ENCODE peak calls at places on chromosomes 11 and 22, in eight cellular contexts. One of them, this sample, is unnamed. For H3K4me1, the result is how much of the 10 kb centered on the place peaks cover.

GRCh38 chr11:64675417-64676252 is 47.4 kb downstream of the NRXN2 start:
- DNase-seq in fibroblast of lung: peak
- DNase-seq in body of pancreas: peak
- DNase-seq in heart left ventricle: peak
- DNase-seq in kidney: peak
- DNase-seq in CD4-positive, alpha-beta memory T cell: no peak
- DNase-seq in cardiac muscle cell: peak
- DNase-seq in ovary: no peak
- DNase-seq in this sample: peak

GRCh38 chr22:36097880-36098279 is 62.7 kb downstream of the APOL3 start:
- DNase-seq in heart left ventricle: no peak
- DNase-seq in fibroblast of lung: no peak
- DNase-seq in body of pancreas: no peak
- DNase-seq in cardiac muscle cell: no peak
- DNase-seq in CD4-positive, alpha-beta memory T cell: no peak
- DNase-seq in kidney: peak
- DNase-seq in ovary: no peak
- DNase-seq in this sample: no peak

GRCh38 chr22:39183991-39184585 is 31.6 kb upstream of the CBX7 start:
- DNase-seq in kidney: peak
- DNase-seq in ovary: no peak
- DNase-seq in CD4-positive, alpha-beta memory T cell: no peak
- DNase-seq in cardiac muscle cell: peak
- DNase-seq in body of pancreas: peak
- DNase-seq in heart left ventricle: no peak
- DNase-seq in fibroblast of lung: peak
- DNase-seq in this sample: no peak

GRCh38 chr22:28029201-28029948 is 110.3 kb upstream of the PITPNB start:
- DNase-seq in cardiac muscle cell: no peak
- DNase-seq in CD4-positive, alpha-beta memory T cell: no peak
- DNase-seq in kidney: peak
- DNase-seq in heart left ventricle: peak
- DNase-seq in ovary: no peak
- DNase-seq in body of pancreas: peak
- DNase-seq in fibroblast of lung: peak
- DNase-seq in this sample: peak

GRCh38 chr22:26885441-26886261 is 228.3 kb downstream of the MIAT start:
- DNase-seq in body of pancreas: no peak
- DNase-seq in fibroblast of lung: no peak
- DNase-seq in ovary: no peak
- DNase-seq in CD4-positive, alpha-beta memory T cell: no peak
- DNase-seq in heart left ventricle: no peak
- DNase-seq in cardiac muscle cell: no peak
- DNase-seq in kidney: no peak
- DNase-seq in this sample: no peak

GRCh38 chr22:46446799-46447198 is 90.6 kb downstream of the CELSR1 start:
- DNase-seq in cardiac muscle cell: no peak
- DNase-seq in heart left ventricle: no peak
- DNase-seq in ovary: no peak
- DNase-seq in CD4-positive, alpha-beta memory T cell: no peak
- DNase-seq in body of pancreas: no peak
- DNase-seq in kidney: no peak
- DNase-seq in fibroblast of lung: no peak
- DNase-seq in this sample: no peak

GRCh38 chr22:42820075-42820763 is 36.9 kb downstream of the ARFGAP3 start:
- DNase-seq in heart left ventricle: no peak
- DNase-seq in CD4-positive, alpha-beta memory T cell: peak
- DNase-seq in fibroblast of lung: peak
- DNase-seq in ovary: no peak
- DNase-seq in cardiac muscle cell: peak
- DNase-seq in kidney: no peak
- DNase-seq in body of pancreas: no peak
- DNase-seq in this sample: no peak

GRCh38 chr11:68840661-68841653 is 759 bp downstream of the CPT1A start:
- DNase-seq in fibroblast of lung: peak
- DNase-seq in kidney: peak
- DNase-seq in heart left ventricle: peak
- DNase-seq in cardiac muscle cell: peak
- DNase-seq in body of pancreas: peak
- DNase-seq in CD4-positive, alpha-beta memory T cell: peak
- DNase-seq in ovary: peak
- DNase-seq in this sample: peak

GRCh38 chr22:38202437-38203089 is 769 bp downstream of the MAFF start:
- DNase-seq in cardiac muscle cell: peak
- DNase-seq in kidney: peak
- DNase-seq in fibroblast of lung: peak
- DNase-seq in ovary: peak
- DNase-seq in heart left ventricle: peak
- DNase-seq in CD4-positive, alpha-beta memory T cell: peak
- DNase-seq in body of pancreas: peak
- DNase-seq in this sample: peak

GRCh38 chr11:60282291-60282690 is 1.8 kb downstream of the MS4A4A start:
- DNase-seq in ovary: no peak
- DNase-seq in CD4-positive, alpha-beta memory T cell: no peak
- DNase-seq in fibroblast of lung: no peak
- DNase-seq in heart left ventricle: no peak
- DNase-seq in body of pancreas: no peak
- DNase-seq in cardiac muscle cell: no peak
- DNase-seq in kidney: no peak
- DNase-seq in this sample: no peak

GRCh38 chr22:27113211-27114030 is 456.0 kb downstream of the MIAT start:
- DNase-seq in body of pancreas: peak
- DNase-seq in ovary: no peak
- DNase-seq in kidney: no peak
- DNase-seq in fibroblast of lung: peak
- DNase-seq in cardiac muscle cell: no peak
- DNase-seq in heart left ventricle: no peak
- DNase-seq in CD4-positive, alpha-beta memory T cell: no peak
- DNase-seq in this sample: peak

DNA sequence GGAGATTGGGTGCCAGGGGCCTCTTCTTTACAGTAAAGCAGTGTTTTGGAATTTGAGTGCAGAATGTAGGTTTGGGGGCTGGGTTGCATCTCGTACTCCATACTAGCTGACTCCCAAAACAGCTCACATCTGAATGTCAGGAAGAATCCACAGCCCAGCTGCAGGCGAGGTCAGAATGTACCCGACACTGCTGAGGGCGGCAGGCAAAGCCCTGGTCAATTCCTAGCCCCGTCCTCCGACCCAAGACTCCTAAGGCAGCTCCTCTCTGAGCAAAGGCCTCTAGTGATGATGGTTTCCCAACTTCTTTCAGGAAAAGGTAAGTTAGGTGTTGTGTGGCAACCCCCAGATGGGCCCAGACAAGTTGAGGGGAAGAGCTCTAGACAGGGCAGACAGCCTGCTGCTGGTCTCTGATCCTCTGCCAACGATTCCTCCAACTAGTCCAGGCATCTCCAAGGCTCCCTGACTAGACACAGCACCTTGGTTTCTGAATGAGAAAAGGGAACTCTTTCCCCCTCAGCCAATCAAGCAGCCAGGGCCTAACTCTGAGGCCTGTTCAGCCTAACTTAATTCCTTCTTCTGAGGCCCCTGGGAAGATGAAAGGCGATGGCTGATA is 8.6 kb downstream of the LARGE2 start:
- DNase-seq in ovary: no peak
- DNase-seq in heart left ventricle: no peak
- DNase-seq in kidney: no peak
- DNase-seq in cardiac muscle cell: no peak
- DNase-seq in CD4-positive, alpha-beta memory T cell: no peak
- DNase-seq in body of pancreas: no peak
- DNase-seq in fibroblast of lung: no peak
- DNase-seq in this sample: no peak
- H3K4me1 ChIP-seq in ovary: under half
- H3K4me1 ChIP-seq in heart left ventricle: under half
- H3K4me1 ChIP-seq in kidney: under half
- H3K4me1 ChIP-seq in cardiac muscle cell: under half
- H3K4me1 ChIP-seq in CD4-positive, alpha-beta memory T cell: under half
- H3K4me1 ChIP-seq in body of pancreas: under half
- H3K4me1 ChIP-seq in fibroblast of lung: under half
- H3K4me1 ChIP-seq in this sample: under half

GRCh38 chr11:119338946-119339580 is 1.6 kb downstream of the C1QTNF5 start:
- DNase-seq in ovary: no peak
- DNase-seq in CD4-positive, alpha-beta memory T cell: no peak
- DNase-seq in fibroblast of lung: no peak
- DNase-seq in kidney: peak
- DNase-seq in heart left ventricle: peak
- DNase-seq in body of pancreas: no peak
- DNase-seq in cardiac muscle cell: no peak
- DNase-seq in this sample: no peak
- H3K4me1 ChIP-seq in ovary: under half
- H3K4me1 ChIP-seq in CD4-positive, alpha-beta memory T cell: under half
- H3K4me1 ChIP-seq in fibroblast of lung: under half
- H3K4me1 ChIP-seq in kidney: under half
- H3K4me1 ChIP-seq in heart left ventricle: under half
- H3K4me1 ChIP-seq in body of pancreas: half or more
- H3K4me1 ChIP-seq in cardiac muscle cell: under half
- H3K4me1 ChIP-seq in this sample: under half

GRCh38 chr11:130886704-130887103 is 29.6 kb downstream of the SNX19 start:
- DNase-seq in heart left ventricle: no peak
- DNase-seq in ovary: no peak
- DNase-seq in cardiac muscle cell: no peak
- DNase-seq in kidney: no peak
- DNase-seq in body of pancreas: no peak
- DNase-seq in fibroblast of lung: no peak
- DNase-seq in CD4-positive, alpha-beta memory T cell: no peak
- DNase-seq in this sample: no peak
- H3K4me1 ChIP-seq in heart left ventricle: under half
- H3K4me1 ChIP-seq in ovary: under half
- H3K4me1 ChIP-seq in cardiac muscle cell: under half
- H3K4me1 ChIP-seq in kidney: under half
- H3K4me1 ChIP-seq in body of pancreas: under half
- H3K4me1 ChIP-seq in fibroblast of lung: under half
- H3K4me1 ChIP-seq in CD4-positive, alpha-beta memory T cell: under half
- H3K4me1 ChIP-seq in this sample: under half

GRCh38 chr11:7894251-7894650 is 36.8 kb downstream of the OR10A6 start:
- DNase-seq in cardiac muscle cell: no peak
- DNase-seq in ovary: no peak
- DNase-seq in fibroblast of lung: no peak
- DNase-seq in body of pancreas: peak
- DNase-seq in kidney: no peak
- DNase-seq in CD4-positive, alpha-beta memory T cell: no peak
- DNase-seq in heart left ventricle: no peak
- DNase-seq in this sample: no peak

GRCh38 chr11:7893792-7894191 is 37.3 kb downstream of the OR10A6 start:
- DNase-seq in body of pancreas: peak
- DNase-seq in fibroblast of lung: no peak
- DNase-seq in kidney: no peak
- DNase-seq in ovary: no peak
- DNase-seq in cardiac muscle cell: no peak
- DNase-seq in CD4-positive, alpha-beta memory T cell: no peak
- DNase-seq in heart left ventricle: no peak
- DNase-seq in this sample: no peak

GRCh38 chr11:7890417-7891179 is 40.5 kb downstream of the OR10A6 start:
- DNase-seq in ovary: no peak
- DNase-seq in CD4-positive, alpha-beta memory T cell: no peak
- DNase-seq in body of pancreas: no peak
- DNase-seq in kidney: no peak
- DNase-seq in heart left ventricle: no peak
- DNase-seq in cardiac muscle cell: no peak
- DNase-seq in fibroblast of lung: no peak
- DNase-seq in this sample: no peak

GRCh38 chr11:7892751-7893356 is 38.2 kb downstream of the OR10A6 start:
- DNase-seq in heart left ventricle: no peak
- DNase-seq in fibroblast of lung: peak
- DNase-seq in ovary: no peak
- DNase-seq in kidney: no peak
- DNase-seq in CD4-positive, alpha-beta memory T cell: peak
- DNase-seq in body of pancreas: peak
- DNase-seq in cardiac muscle cell: peak
- DNase-seq in this sample: no peak

GRCh38 chr11:7892059-7892699 is 38.9 kb downstream of the OR10A6 start:
- DNase-seq in body of pancreas: no peak
- DNase-seq in kidney: no peak
- DNase-seq in heart left ventricle: no peak
- DNase-seq in ovary: no peak
- DNase-seq in cardiac muscle cell: no peak
- DNase-seq in fibroblast of lung: peak
- DNase-seq in CD4-positive, alpha-beta memory T cell: no peak
- DNase-seq in this sample: no peak
- H3K4me1 ChIP-seq in body of pancreas: under half
- H3K4me1 ChIP-seq in kidney: under half
- H3K4me1 ChIP-seq in heart left ventricle: under half
- H3K4me1 ChIP-seq in ovary: under half
- H3K4me1 ChIP-seq in cardiac muscle cell: under half
- H3K4me1 ChIP-seq in fibroblast of lung: under half
- H3K4me1 ChIP-seq in CD4-positive, alpha-beta memory T cell: under half
- H3K4me1 ChIP-seq in this sample: under half

GRCh38 chr22:23511627-23512347 is 68.3 kb downstream of the IGLL1 start:
- DNase-seq in CD4-positive, alpha-beta memory T cell: no peak
- DNase-seq in body of pancreas: no peak
- DNase-seq in ovary: no peak
- DNase-seq in kidney: no peak
- DNase-seq in cardiac muscle cell: no peak
- DNase-seq in heart left ventricle: no peak
- DNase-seq in fibroblast of lung: no peak
- DNase-seq in this sample: no peak
- H3K4me1 ChIP-seq in CD4-positive, alpha-beta memory T cell: under half
- H3K4me1 ChIP-seq in body of pancreas: under half
- H3K4me1 ChIP-seq in ovary: under half
- H3K4me1 ChIP-seq in kidney: under half
- H3K4me1 ChIP-seq in cardiac muscle cell: under half
- H3K4me1 ChIP-seq in heart left ventricle: under half
- H3K4me1 ChIP-seq in fibroblast of lung: under half
- H3K4me1 ChIP-seq in this sample: under half

DNA sequence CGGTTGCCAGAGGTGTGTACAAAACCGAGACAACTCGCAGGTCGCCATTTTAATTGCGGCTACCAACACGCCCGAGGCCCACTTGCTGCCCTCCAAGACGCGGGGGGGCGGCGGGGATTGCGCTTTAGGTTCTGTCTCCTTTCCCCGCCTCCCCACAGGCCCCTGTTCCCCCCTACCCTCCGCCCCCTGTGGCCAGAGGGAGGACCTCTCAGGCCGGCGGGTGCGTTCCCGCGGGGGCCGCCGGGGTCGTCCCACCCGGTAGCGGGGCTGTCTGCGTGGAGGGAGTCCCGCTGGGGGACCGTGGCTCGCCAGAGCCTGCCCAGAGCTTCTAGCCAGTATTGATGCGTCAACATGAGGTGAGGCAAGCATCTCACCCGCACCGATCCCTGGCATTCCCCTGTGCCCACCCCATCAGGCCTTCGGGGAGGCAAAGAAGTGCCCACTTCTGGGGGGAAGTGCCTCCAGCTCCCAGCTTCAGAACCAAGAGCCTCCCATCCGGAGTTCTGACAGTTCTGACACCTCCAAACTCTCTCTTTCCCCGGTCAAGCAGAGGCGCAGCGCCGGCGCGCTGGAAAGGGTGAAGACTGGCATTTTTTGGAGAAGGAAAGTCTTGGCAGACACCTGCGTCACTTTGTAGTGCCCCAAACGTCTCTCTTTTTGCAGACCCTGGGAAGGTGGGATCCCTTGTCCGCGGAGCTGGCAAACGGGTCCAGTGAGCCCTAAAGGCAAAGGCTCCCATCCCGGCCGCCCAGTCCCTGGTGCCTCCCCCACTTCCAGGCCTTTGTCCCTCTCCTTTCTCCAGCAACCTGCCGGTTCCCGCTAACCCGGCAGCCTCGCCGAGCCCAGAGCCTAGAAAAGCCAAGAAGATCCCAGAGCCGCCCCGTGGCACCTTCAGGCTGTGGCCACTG is 3.1 kb upstream of the PAX6 start:
- DNase-seq in cardiac muscle cell: no peak
- DNase-seq in kidney: no peak
- DNase-seq in body of pancreas: no peak
- DNase-seq in ovary: no peak
- DNase-seq in heart left ventricle: no peak
- DNase-seq in fibroblast of lung: peak
- DNase-seq in CD4-positive, alpha-beta memory T cell: no peak
- DNase-seq in this sample: no peak
- H3K4me1 ChIP-seq in cardiac muscle cell: under half
- H3K4me1 ChIP-seq in kidney: under half
- H3K4me1 ChIP-seq in body of pancreas: half or more
- H3K4me1 ChIP-seq in ovary: under half
- H3K4me1 ChIP-seq in heart left ventricle: half or more
- H3K4me1 ChIP-seq in fibroblast of lung: under half
- H3K4me1 ChIP-seq in CD4-positive, alpha-beta memory T cell: half or more
- H3K4me1 ChIP-seq in this sample: half or more

This sample was measured in tibial artery.